ENCODE peak calls at places on chromosomes 12 and 14, in four cellular contexts. M, X, P and F are unnamed samples. For H3K4me1, the result is how much of the 10 kb centered on the place peaks cover.

GRCh38 chr12:52015393-52016081 is 8.8 kb downstream of the TAMALIN start:
- DNase-seq in M (no peak), X (no peak), P (no peak), F (no peak)

GRCh38 chr14:34912182-34912581 is 37.0 kb upstream of the BAZ1A start:
- DNase-seq in M (no peak), X (no peak), P (no peak), F (no peak)

GRCh38 chr14:103899833-103900232 is 28.4 kb upstream of the TDRD9 start:
- DNase-seq in M (no peak), X (no peak), P (no peak), F (no peak)

GRCh38 chr12:89411846-89412245 is 59.5 kb upstream of the DUSP6 start:
- DNase-seq in M (no peak), X (no peak), P (no peak), F (no peak)

GRCh38 chr14:29410581-29410980 is 517.1 kb downstream of the PRKD1 start:
- DNase-seq in M (no peak), X (no peak), P (no peak), F (no peak)

GRCh38 chr12:27922591-27923139 is 49.9 kb downstream of the PTHLH start:
- DNase-seq in M (no peak), X (no peak), P (no peak), F (peak)

GRCh38 chr12:124904306-124905098 is 9.9 kb downstream of the UBC start:
- DNase-seq in M (peak), X (peak), P (no peak), F (peak)

GRCh38 chr12:49346659-49347306 is at the start of gene DNAJC22:
- DNase-seq in M (no peak), X (peak), P (no peak), F (peak)

GRCh38 chr14:53151523-53151866 is 1.6 kb downstream of the DDHD1 start:
- DNase-seq in M (no peak), X (peak), P (no peak), F (no peak)

GRCh38 chr14:53151867-53152626 is 1.1 kb downstream of the DDHD1 start:
- DNase-seq in M (peak), X (peak), P (peak), F (peak)

GRCh38 chr14:53152909-53153701 is at the start of gene DDHD1:
- DNase-seq in M (peak), X (peak), P (peak), F (peak)

GRCh38 chr14:53152627-53152908 is 555 bp downstream of the DDHD1 start:
- DNase-seq in M (no peak), X (no peak), P (peak), F (no peak)

GRCh38 chr14:53153702-53154112 is 584 bp upstream of the DDHD1 start:
- DNase-seq in M (no peak), X (no peak), P (no peak), F (no peak)
- H3K4me3 ChIP-seq in M (peak), X (peak), P (peak), F (peak)

GRCh38 chr14:69395929-69396328 is 2.2 kb downstream of the ERH start:
- DNase-seq in M (no peak), X (no peak), P (no peak), F (no peak)
- H3K4me1 ChIP-seq in M (half or more), X (under half), P (half or more), F (under half)

DNA sequence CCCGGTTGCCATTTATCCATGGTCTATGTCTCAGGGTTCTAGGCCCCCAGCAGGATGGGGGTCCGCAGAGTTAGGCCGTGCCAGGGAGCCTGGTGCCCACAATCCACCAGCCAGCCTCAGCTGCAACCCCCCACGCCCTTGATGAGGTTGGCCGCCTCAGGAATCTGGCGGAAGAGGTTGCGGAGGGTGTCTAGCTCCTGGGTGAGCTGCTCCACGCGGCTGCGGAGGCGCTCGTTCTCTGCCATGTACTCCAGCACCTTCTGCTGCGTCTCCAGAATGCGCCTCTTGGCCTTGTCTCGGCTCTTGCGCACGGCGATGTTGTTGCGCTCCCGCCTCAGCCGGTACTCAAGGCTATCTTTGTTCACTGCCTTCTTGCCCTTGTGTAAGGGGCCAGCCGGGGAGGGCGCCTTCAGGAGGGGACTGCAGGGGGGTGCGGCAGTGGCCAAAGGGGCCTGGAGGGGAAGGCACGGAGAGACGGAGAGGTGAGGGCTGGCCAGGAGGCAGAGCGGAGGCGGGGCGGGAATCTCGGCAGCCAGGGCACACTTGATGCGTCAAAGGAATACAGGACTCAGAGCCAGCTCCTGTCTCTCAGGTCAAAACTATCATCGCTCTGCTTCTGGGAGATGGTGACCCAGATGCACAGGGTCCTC is 1.6 kb downstream of the CEBPE start:
- DNase-seq in M (no peak), X (no peak), P (no peak), F (no peak)
- H3K27ac ChIP-seq in M (no peak), X (no peak), P (no peak), F (no peak)

GRCh38 chr14:54754623-54755386 is 147.8 kb downstream of the GCH1 start:
- DNase-seq in M (no peak), X (no peak), P (no peak), F (no peak)
- H3K4me3 ChIP-seq in M (no peak), X (no peak), P (no peak), F (no peak)

GRCh38 chr12:66312189-66312588 is 9.9 kb downstream of the HELB start:
- DNase-seq in M (no peak), X (no peak), P (no peak), F (no peak)
- H3K4me1 ChIP-seq in M (under half), X (under half), P (half or more), F (under half)